ENCODE peak calls at places on chromosomes 13 and 19, in five cellular contexts. D, A, K, N and Y are unnamed samples.

GRCh38 chr19:51551673-51552440 is 19.2 kb upstream of the ZNF175 start:
- DNase-seq in D (no peak), A (peak; percentile 72), K (no peak), N (no peak), Y (no peak)

GRCh38 chr19:56403764-56404704 is at the start of gene ZNF583:
- DNase-seq in D (peak; percentile 98), A (peak; percentile 87), K (peak; percentile 98), N (peak; percentile 97), Y (peak; percentile 99)

GRCh38 chr13:108060111-108060510 is 155.2 kb downstream of the LIG4 start:
- DNase-seq in D (no peak), A (no peak), K (no peak), N (no peak), Y (no peak)

GRCh38 chr13:76014618-76015315 is 378.6 kb downstream of the LMO7 start:
- DNase-seq in D (no peak), A (no peak), K (no peak), N (peak; percentile 82), Y (no peak)

GRCh38 chr19:41887711-41888382 is 4.9 kb downstream of the ARHGEF1 start:
- DNase-seq in D (no peak), A (peak; percentile 90), K (no peak), N (no peak), Y (peak; percentile 64)

GRCh38 chr13:59533561-59534337 is 630.0 kb downstream of the DIAPH3 start:
- DNase-seq in D (no peak), A (no peak), K (no peak), N (no peak), Y (no peak)

GRCh38 chr19:51458051-51458645 is at the start of gene SIGLEC8:
- DNase-seq in D (no peak), A (no peak), K (no peak), N (peak; percentile 6), Y (no peak)

GRCh38 chr13:35630551-35631275 is 154.2 kb upstream of the MAB21L1 start:
- DNase-seq in D (no peak), A (no peak), K (peak; percentile 11), N (peak; percentile 47), Y (no peak)

GRCh38 chr13:27789153-27789494 is 3.2 kb upstream of the GSX1 start:
- DNase-seq in D (no peak), A (peak; percentile 18), K (no peak), N (no peak), Y (no peak)

GRCh38 chr19:31261651-31262331 is 87.4 kb downstream of the TSHZ3 start:
- DNase-seq in D (no peak), A (peak; percentile 12), K (no peak), N (no peak), Y (no peak)

GRCh38 chr13:114143806-114144605 is 11.6 kb upstream of the RASA3 start:
- DNase-seq in D (peak; percentile 17), A (peak; percentile 3), K (no peak), N (no peak), Y (peak; percentile 51)

GRCh38 chr13:105139380-105140285 is 1395.8 kb downstream of the EFNB2 start:
- DNase-seq in D (peak; percentile 41), A (peak; percentile 65), K (peak; percentile 21), N (peak; percentile 29), Y (peak; percentile 44)

GRCh38 chr19:50383852-50384684 is at the start of gene POLD1:
- DNase-seq in D (peak; percentile 97), A (peak; percentile 100), K (peak; percentile 98), N (peak; percentile 99), Y (peak; percentile 98)

GRCh38 chr13:46475586-46475991 is 77.4 kb upstream of the LRCH1 start:
- DNase-seq in D (no peak), A (no peak), K (no peak), N (no peak), Y (no peak)

GRCh38 chr13:90719452-90719851 is 628.0 kb upstream of the MIR17HG start:
- DNase-seq in D (no peak), A (no peak), K (no peak), N (no peak), Y (no peak)

GRCh38 chr13:46396341-46396740 is 9.3 kb upstream of the RUBCNL start:
- DNase-seq in D (no peak), A (no peak), K (no peak), N (no peak), Y (no peak)

GRCh38 chr19:45059258-45059965 is 16.9 kb downstream of the ZNF296 start:
- DNase-seq in D (peak; percentile 60), A (peak; percentile 84), K (peak; percentile 76), N (peak; percentile 90), Y (peak; percentile 73)

GRCh38 chr19:50266896-50267295 is 62.3 kb downstream of the KCNC3 start:
- DNase-seq in D (no peak), A (no peak), K (no peak), N (peak; percentile 66), Y (no peak)

GRCh38 chr13:40271511-40271910 is 394.9 kb downstream of the FOXO1 start:
- DNase-seq in D (peak; percentile 50), A (peak; percentile 21), K (peak; percentile 17), N (peak; percentile 20), Y (no peak)

GRCh38 chr19:31350693-31351211 is 1.5 kb upstream of the TSHZ3 start:
- DNase-seq in D (peak; percentile 62), A (no peak), K (peak; percentile 47), N (peak; percentile 61), Y (peak; percentile 55)

GRCh38 chr19:29793116-29793727 is 18.6 kb upstream of the CCNE1 start:
- DNase-seq in D (no peak), A (no peak), K (no peak), N (no peak), Y (no peak)

GRCh38 chr13:25190256-25190655 is 18.2 kb upstream of the AMER2 start:
- DNase-seq in D (no peak), A (no peak), K (no peak), N (no peak), Y (no peak)

GRCh38 chr13:109998808-109999528 is 212.6 kb upstream of the IRS2 start:
- DNase-seq in D (no peak), A (no peak), K (no peak), N (no peak), Y (no peak)

GRCh38 chr13:26646603-26647002 is 89.1 kb downstream of the WASF3 start:
- DNase-seq in D (no peak), A (no peak), K (no peak), N (no peak), Y (no peak)

GRCh38 chr19:52635786-52636570 is 2.2 kb downstream of the ZNF83 start:
- DNase-seq in D (no peak), A (no peak), K (no peak), N (no peak), Y (no peak)

GRCh38 chr19:34448191-34448590 is 20.0 kb downstream of the UBA2 start:
- DNase-seq in D (no peak), A (no peak), K (no peak), N (no peak), Y (no peak)

GRCh38 chr19:34454685-34455084 is 26.5 kb downstream of the UBA2 start:
- DNase-seq in D (no peak), A (no peak), K (no peak), N (no peak), Y (no peak)

GRCh38 chr19:34457446-34457845 is 24.1 kb upstream of the WTIP start:
- DNase-seq in D (no peak), A (no peak), K (no peak), N (no peak), Y (no peak)

GRCh38 chr19:34452671-34453253 is 24.6 kb downstream of the UBA2 start:
- DNase-seq in D (no peak), A (no peak), K (no peak), N (no peak), Y (no peak)
- H3K4me1 ChIP-seq in D (peaks cover 4% of the 10 kb centered on the region), A (no peaks in the 10 kb centered on the region), K (no peaks in the 10 kb centered on the region), N (no peaks in the 10 kb centered on the region), Y (no peaks in the 10 kb centered on the region)

DNA sequence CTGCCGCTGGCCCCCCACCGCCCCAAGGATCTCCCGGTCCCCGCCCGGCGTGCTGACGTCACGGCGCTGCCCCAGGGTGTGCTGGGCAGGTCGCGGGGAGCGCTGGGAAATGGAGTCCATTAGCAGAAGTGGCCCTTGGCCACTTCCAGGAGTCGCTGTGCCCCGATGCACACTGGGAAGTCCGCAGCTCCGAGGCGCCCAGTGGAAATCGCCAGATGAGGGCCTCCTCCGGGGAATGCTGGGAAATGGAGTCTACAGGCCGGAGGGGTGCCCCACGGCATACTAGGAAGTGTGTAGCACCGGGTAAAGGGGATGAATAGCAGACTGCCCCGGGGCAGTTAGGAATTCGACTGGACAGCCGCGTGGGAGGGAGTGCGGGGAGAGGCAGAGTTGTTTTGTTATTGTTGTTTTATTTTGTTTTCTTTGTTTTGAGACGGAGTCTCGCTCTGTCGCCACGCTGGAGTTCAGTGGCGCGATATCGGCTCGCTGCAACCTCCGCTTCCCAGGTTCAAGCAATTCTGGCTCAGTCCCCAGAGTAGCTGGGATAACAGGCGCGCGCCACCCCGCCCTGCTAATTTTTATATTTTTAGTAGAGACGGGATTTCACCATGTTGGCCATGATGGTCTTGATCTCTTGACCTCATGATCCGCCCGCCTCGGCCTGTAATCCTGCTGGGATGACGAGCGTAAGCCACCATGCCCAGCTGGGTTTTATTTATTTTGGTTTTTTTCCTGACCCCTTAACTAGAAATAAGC is at the start of gene PPP1R12C:
- DNase-seq in D (peak; percentile 100), A (peak; percentile 99), K (peak; percentile 99), N (peak; percentile 99), Y (peak; percentile 100)
- TF ChIP-seq POLR2A in D (peak; percentile 68), A (peak; percentile 25), K (peak; percentile 38), N (no peak), Y (peak; percentile 52)

GRCh38 chr19:1217366-1217765 is 11.8 kb downstream of the STK11 start:
- DNase-seq in D (no peak), A (no peak), K (no peak), N (no peak), Y (no peak)
- H3K4me1 ChIP-seq in D (peaks cover 88% of the 10 kb centered on the region), A (no peaks in the 10 kb centered on the region), K (peaks cover 74% of the 10 kb centered on the region), N (peaks cover 55% of the 10 kb centered on the region), Y (peaks cover 2% of the 10 kb centered on the region)

DNA sequence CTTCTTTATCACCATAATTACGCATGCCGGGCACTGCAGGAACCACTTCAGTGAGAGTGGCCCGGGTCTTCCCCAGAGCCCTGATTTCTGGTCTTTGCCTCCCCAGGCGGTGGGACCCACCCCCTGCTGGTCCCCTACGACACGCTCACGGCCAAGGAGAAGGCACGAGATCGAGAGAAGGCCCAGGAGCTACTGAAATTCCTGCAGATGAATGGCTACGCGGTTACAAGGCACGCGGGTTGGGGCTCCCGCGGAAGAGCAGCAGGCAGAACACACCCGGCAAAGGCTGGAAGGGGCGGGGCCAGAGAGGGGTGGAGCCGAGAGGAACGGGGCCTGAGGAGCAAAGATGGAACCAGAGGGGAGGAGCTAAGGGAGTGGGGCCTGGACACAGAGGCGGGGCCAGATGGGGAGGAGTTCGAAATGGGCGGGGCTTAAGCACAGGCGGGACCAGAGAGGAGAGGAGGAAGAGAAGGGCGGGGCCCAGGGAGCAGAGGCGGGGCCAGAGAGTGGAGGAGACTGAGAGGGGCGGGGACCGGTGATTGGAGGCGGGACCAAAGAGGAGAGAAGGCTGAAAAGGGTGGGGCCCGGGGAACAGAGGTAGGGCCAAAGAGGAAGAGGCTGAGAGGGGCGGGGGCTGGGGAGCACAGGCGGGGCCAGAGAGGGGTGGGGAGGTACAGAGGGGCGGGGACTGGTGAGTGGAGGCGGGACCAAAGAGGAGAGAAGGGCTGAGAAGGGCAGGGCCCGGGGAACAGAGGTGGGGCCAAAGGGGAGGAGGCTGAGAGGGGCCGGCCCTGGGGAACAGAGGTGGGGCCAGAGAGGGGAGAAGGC is 73.4 kb downstream of the RYR1 start:
- DNase-seq in D (peak; percentile 71), A (peak; percentile 74), K (peak; percentile 28), N (peak; percentile 88), Y (peak; percentile 68)
- TF ChIP-seq POLR2A in D (no peak), A (no peak), K (no peak), N (no peak), Y (no peak)

GRCh38 chr19:19871932-19872331 is 6.2 kb downstream of the ZNF253 start:
- DNase-seq in D (no peak), A (no peak), K (no peak), N (no peak), Y (no peak)
- H3K4me1 ChIP-seq in D (peaks cover 65% of the 10 kb centered on the region), A (no peaks in the 10 kb centered on the region), K (peaks cover 24% of the 10 kb centered on the region), N (peaks cover 4% of the 10 kb centered on the region), Y (no peaks in the 10 kb centered on the region)